ENCODE peak calls at places on chromosome 6, in six cellular contexts. One of them, this sample, is unnamed.

GRCh38 chr6:37373822-37374514 is 20.2 kb downstream of the RNF8 start:
- DNase-seq in NCI-H1092: no peak
- DNase-seq in GM13976: no peak
- DNase-seq in A172: no peak
- DNase-seq in brain pericyte: no peak
- DNase-seq in stimulated activated CD4-positive, alpha-beta T cell treated with anti-CD3 and anti-CD28 coated beads, Interleukin-1b, Interleukin-23, amount 100 ng/mL, for 1 hour: no peak
- DNase-seq in this sample: peak; percentile 14

GRCh38 chr6:1310628-1311399 is 1.1 kb upstream of the FOXQ1 start:
- DNase-seq in NCI-H1092: no peak
- DNase-seq in GM13976: no peak
- DNase-seq in A172: no peak
- DNase-seq in brain pericyte: no peak
- DNase-seq in stimulated activated CD4-positive, alpha-beta T cell treated with anti-CD3 and anti-CD28 coated beads, Interleukin-1b, Interleukin-23, amount 100 ng/mL, for 1 hour: no peak
- DNase-seq in this sample: no peak

GRCh38 chr6:90000864-90001731 is 106.8 kb downstream of the GJA10 start:
- DNase-seq in NCI-H1092: no peak
- DNase-seq in GM13976: no peak
- DNase-seq in A172: peak; percentile 29
- DNase-seq in brain pericyte: no peak
- DNase-seq in stimulated activated CD4-positive, alpha-beta T cell treated with anti-CD3 and anti-CD28 coated beads, Interleukin-1b, Interleukin-23, amount 100 ng/mL, for 1 hour: no peak
- DNase-seq in this sample: no peak

GRCh38 chr6:15504581-15505350 is 158.1 kb downstream of the DTNBP1 start:
- DNase-seq in NCI-H1092: peak; percentile 30
- DNase-seq in GM13976: no peak
- DNase-seq in A172: peak; percentile 90
- DNase-seq in brain pericyte: peak; percentile 99
- DNase-seq in stimulated activated CD4-positive, alpha-beta T cell treated with anti-CD3 and anti-CD28 coated beads, Interleukin-1b, Interleukin-23, amount 100 ng/mL, for 1 hour: no peak
- DNase-seq in this sample: peak; percentile 92

GRCh38 chr6:43919774-43920173 is 149.8 kb downstream of the VEGFA start:
- DNase-seq in NCI-H1092: no peak
- DNase-seq in GM13976: no peak
- DNase-seq in A172: no peak
- DNase-seq in brain pericyte: no peak
- DNase-seq in stimulated activated CD4-positive, alpha-beta T cell treated with anti-CD3 and anti-CD28 coated beads, Interleukin-1b, Interleukin-23, amount 100 ng/mL, for 1 hour: no peak
- DNase-seq in this sample: no peak

GRCh38 chr6:1496836-1497592 is 107.6 kb downstream of the FOXF2 start:
- DNase-seq in NCI-H1092: no peak
- DNase-seq in GM13976: no peak
- DNase-seq in A172: no peak
- DNase-seq in brain pericyte: no peak
- DNase-seq in stimulated activated CD4-positive, alpha-beta T cell treated with anti-CD3 and anti-CD28 coated beads, Interleukin-1b, Interleukin-23, amount 100 ng/mL, for 1 hour: no peak
- DNase-seq in this sample: no peak

GRCh38 chr6:124854338-124854922 is 107.8 kb upstream of the RNF217 start:
- DNase-seq in NCI-H1092: no peak
- DNase-seq in GM13976: no peak
- DNase-seq in A172: no peak
- DNase-seq in brain pericyte: no peak
- DNase-seq in stimulated activated CD4-positive, alpha-beta T cell treated with anti-CD3 and anti-CD28 coated beads, Interleukin-1b, Interleukin-23, amount 100 ng/mL, for 1 hour: no peak
- DNase-seq in this sample: no peak

GRCh38 chr6:44388135-44388487 is 605 bp downstream of the CDC5L start:
- DNase-seq in NCI-H1092: no peak
- DNase-seq in GM13976: no peak
- DNase-seq in A172: peak; percentile 16
- DNase-seq in brain pericyte: no peak
- DNase-seq in stimulated activated CD4-positive, alpha-beta T cell treated with anti-CD3 and anti-CD28 coated beads, Interleukin-1b, Interleukin-23, amount 100 ng/mL, for 1 hour: no peak
- DNase-seq in this sample: no peak

GRCh38 chr6:26394289-26394688 is 7.8 kb upstream of the BTN3A1 start:
- DNase-seq in NCI-H1092: no peak
- DNase-seq in GM13976: no peak
- DNase-seq in A172: peak; percentile 77
- DNase-seq in brain pericyte: peak; percentile 34
- DNase-seq in stimulated activated CD4-positive, alpha-beta T cell treated with anti-CD3 and anti-CD28 coated beads, Interleukin-1b, Interleukin-23, amount 100 ng/mL, for 1 hour: no peak
- DNase-seq in this sample: no peak

GRCh38 chr6:83198486-83199172 is 5.5 kb downstream of the RWDD2A start:
- DNase-seq in NCI-H1092: no peak
- DNase-seq in GM13976: no peak
- DNase-seq in A172: peak; percentile 31
- DNase-seq in brain pericyte: no peak
- DNase-seq in stimulated activated CD4-positive, alpha-beta T cell treated with anti-CD3 and anti-CD28 coated beads, Interleukin-1b, Interleukin-23, amount 100 ng/mL, for 1 hour: no peak
- DNase-seq in this sample: no peak

This sample was measured in globus pallidus.